ENCODE peak calls at places on chromosomes 13 and 19, in five cellular contexts. I is WTC11, H is heart left ventricle, W is breast epithelium, X is K562. T is an unnamed sample.

GRCh38 chr13:77373541-77373940 is 46.6 kb upstream of the MYCBP2 start:
- DNase-seq in I (no peak), H (no peak), W (no peak), X (no peak), T (no peak)

GRCh38 chr13:50130686-50131051 is 115.4 kb downstream of the KCNRG start:
- DNase-seq in I (peak), H (peak), W (no peak), X (no peak), T (no peak)

GRCh38 chr13:19794552-19795143 is 11.9 kb upstream of the PSPC1 start:
- DNase-seq in I (peak), H (no peak), W (peak), X (no peak), T (no peak)

GRCh38 chr19:7301525-7301924 is 7.3 kb upstream of the INSR start:
- DNase-seq in I (no peak), H (no peak), W (no peak), X (no peak), T (no peak)

GRCh38 chr13:76879211-76879875 is 6.9 kb downstream of the KCTD12 start:
- DNase-seq in I (no peak), H (peak), W (peak), X (no peak), T (no peak)

GRCh38 chr13:94617389-94618000 is 15.8 kb downstream of the GPR180 start:
- DNase-seq in I (no peak), H (no peak), W (no peak), X (peak), T (no peak)

GRCh38 chr13:72204291-72204690 is 337.3 kb upstream of the DACH1 start:
- DNase-seq in I (no peak), H (no peak), W (no peak), X (no peak), T (no peak)

GRCh38 chr13:43111887-43112400 is 88.6 kb downstream of the DNAJC15 start:
- DNase-seq in I (no peak), H (no peak), W (no peak), X (no peak), T (no peak)

GRCh38 chr19:47600246-47601179 is 8.4 kb upstream of the BICRA start:
- DNase-seq in I (peak), H (peak), W (peak), X (peak), T (peak)
- TF ChIP-seq CTCF in I (no peak), H (no peak), W (no peak), X (no peak), T (no peak)

GRCh38 chr19:39336483-39336882 is 640 bp upstream of the GMFG start:
- DNase-seq in I (no peak), H (no peak), W (no peak), X (no peak), T (no peak)

GRCh38 chr19:39341122-39341719 is 1.0 kb upstream of the SAMD4B start:
- DNase-seq in I (peak), H (peak), W (peak), X (peak), T (no peak)

GRCh38 chr19:39342647-39343305 is 555 bp downstream of the SAMD4B start:
- DNase-seq in I (no peak), H (no peak), W (peak), X (no peak), T (no peak)

GRCh38 chr19:39341720-39342604 is at the start of gene SAMD4B:
- DNase-seq in I (peak), H (peak), W (peak), X (peak), T (peak)

GRCh38 chr19:39339636-39340035 is 2.6 kb upstream of the SAMD4B start:
- DNase-seq in I (no peak), H (no peak), W (no peak), X (no peak), T (no peak)
- TF ChIP-seq CTCF in I (no peak), H (no peak), W (no peak), X (no peak), T (no peak)

GRCh38 chr19:2719910-2720776 is 1.0 kb downstream of the DIRAS1 start:
- DNase-seq in I (peak), H (peak), W (no peak), X (no peak), T (no peak)
- TF ChIP-seq CTCF in I (no peak), H (no peak), W (no peak), X (no peak), T (no peak)

DNA sequence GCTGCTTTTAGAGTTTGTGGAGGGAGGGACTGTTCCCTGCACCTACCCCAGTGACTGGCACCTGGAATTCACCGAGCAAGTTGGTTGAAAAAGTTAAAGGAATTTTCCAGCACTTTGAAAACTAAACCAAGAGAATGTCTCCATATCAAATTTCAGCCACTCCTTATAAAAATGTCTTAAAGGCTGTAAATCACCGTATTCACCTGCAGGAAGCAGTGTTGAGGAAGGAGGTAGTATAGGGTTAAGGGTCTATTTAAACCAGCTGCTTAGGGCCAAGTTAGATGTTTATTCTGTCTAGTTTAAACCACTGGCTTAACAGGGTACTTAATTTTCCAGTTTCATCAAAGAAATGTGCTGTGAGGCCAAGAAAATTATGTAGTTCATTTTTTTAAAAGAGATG is 3.8 kb upstream of the RAB20 start:
- DNase-seq in I (no peak), H (no peak), W (no peak), X (no peak), T (no peak)
- TF ChIP-seq CTCF in I (no peak), H (no peak), W (no peak), X (no peak), T (peak)

GRCh38 chr13:91719033-91719432 is 320.6 kb downstream of the GPC5 start:
- DNase-seq in I (no peak), H (peak), W (no peak), X (peak), T (no peak)

GRCh38 chr13:91725646-91726045 is 327.2 kb downstream of the GPC5 start:
- DNase-seq in I (no peak), H (no peak), W (no peak), X (no peak), T (no peak)

GRCh38 chr13:91724591-91724990 is 326.2 kb downstream of the GPC5 start:
- DNase-seq in I (no peak), H (no peak), W (no peak), X (no peak), T (no peak)

GRCh38 chr13:91721413-91721812 is 323.0 kb downstream of the GPC5 start:
- DNase-seq in I (no peak), H (no peak), W (no peak), X (no peak), T (no peak)

GRCh38 chr13:91722267-91722884 is 324.0 kb downstream of the GPC5 start:
- DNase-seq in I (no peak), H (no peak), W (no peak), X (peak), T (no peak)
- TF ChIP-seq CTCF in I (peak), H (peak), W (peak), X (no peak), T (peak)

GRCh38 chr19:10333758-10334339 is 520 bp upstream of the RAVER1 start:
- DNase-seq in I (no peak), H (no peak), W (no peak), X (no peak), T (no peak)

GRCh38 chr19:10335149-10336053 is 2.1 kb upstream of the RAVER1 start:
- DNase-seq in I (peak), H (peak), W (no peak), X (no peak), T (no peak)

GRCh38 chr19:10332158-10332964 is 968 bp downstream of the RAVER1 start:
- DNase-seq in I (no peak), H (no peak), W (no peak), X (no peak), T (no peak)

GRCh38 chr19:10332965-10333757 is at the start of gene RAVER1:
- DNase-seq in I (peak), H (peak), W (peak), X (peak), T (peak)

DNA sequence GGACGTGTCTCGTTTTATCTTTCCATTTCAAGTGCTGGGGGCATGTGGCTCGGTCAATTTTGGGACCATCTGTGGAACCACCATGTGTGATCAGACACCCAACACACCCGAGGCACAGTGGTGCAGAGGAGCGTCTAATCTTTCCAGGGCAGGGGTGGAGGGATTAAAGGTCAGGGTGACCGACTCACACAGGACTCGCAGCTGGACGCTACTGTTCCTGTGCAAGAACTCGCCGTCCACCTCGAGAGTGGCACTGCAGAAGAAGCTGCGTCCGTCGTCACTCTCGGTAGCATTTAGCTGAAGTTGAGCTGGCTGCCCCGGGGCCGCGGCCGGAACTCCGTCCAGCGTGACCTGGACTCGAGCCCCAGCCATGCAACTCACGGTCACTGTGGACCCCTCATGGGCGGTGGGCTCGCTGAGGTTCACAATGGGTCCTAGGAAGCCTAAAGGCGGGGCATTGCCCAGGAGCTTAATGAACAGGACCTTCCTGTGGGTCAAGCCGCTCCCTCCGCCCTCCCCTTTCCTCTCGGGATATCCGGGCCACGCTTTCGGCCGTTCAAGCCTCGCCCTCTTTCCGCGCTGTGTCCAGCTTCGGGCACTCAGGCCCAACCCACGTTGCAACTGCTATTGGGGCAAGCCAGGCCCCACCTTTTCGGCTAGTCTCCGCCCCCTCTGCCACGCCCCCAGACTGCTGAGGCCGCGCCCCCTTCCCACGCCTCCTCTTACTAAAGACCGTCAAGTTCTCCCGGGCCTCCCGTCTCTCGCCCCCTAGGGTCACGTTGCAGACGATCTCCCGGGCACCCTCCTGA is 1.2 kb upstream of the RAVER1 start:
- DNase-seq in I (peak), H (peak), W (peak), X (peak), T (peak)
- TF ChIP-seq CTCF in I (no peak), H (no peak), W (no peak), X (peak), T (no peak)

GRCh38 chr19:2550431-2551171 is 74.7 kb downstream of the GADD45B start:
- DNase-seq in I (no peak), H (peak), W (no peak), X (no peak), T (no peak)
- TF ChIP-seq CTCF in I (no peak), H (no peak), W (no peak), X (no peak), T (no peak)

T was measured in RWPE2.